ENCODE peak calls at places on chromosomes 13 and 19, in ten cellular contexts. M is mesothelial cell of epicardium; X is effector memory CD8-positive, alpha-beta T cell; P is HFFc6; B is GM12865; I is PC-9; A is activated CD4-positive, alpha-beta T cell treated with anti-CD3 and anti-CD28 coated beads for 36 hours; Z is MG63; S is stimulated activated CD4-positive, alpha-beta T cell treated with anti-CD3 and anti-CD28 coated beads, Interleukin-1b, Interleukin-23, amount 100 ng/mL, for 4 hours; Y is T-helper 17 cell. L is an unnamed sample.

GRCh38 chr19:3440082-3440481 is 40.2 kb downstream of the SMIM24 start:
- DNase-seq in P (no peak), Z (peak; percentile 34), Y (peak; percentile 30), A (peak; percentile 78), X (peak; percentile 62), M (no peak), I (no peak), S (peak; percentile 45), B (peak; percentile 68), L (peak; percentile 30)

GRCh38 chr13:48750588-48751383 is 97.1 kb downstream of the CYSLTR2 start:
- DNase-seq in P (no peak), X (no peak), I (no peak), B (no peak), A (no peak), M (no peak), Y (no peak), S (no peak), Z (no peak), L (no peak)

GRCh38 chr19:16048583-16048982 is 27.7 kb upstream of the TPM4 start:
- DNase-seq in M (no peak), I (peak; percentile 69), B (no peak), A (no peak), S (no peak), Z (no peak), X (no peak), Y (no peak), P (no peak), L (no peak)

GRCh38 chr13:91572439-91572838 is 174.0 kb downstream of the GPC5 start:
- DNase-seq in M (no peak), I (no peak), A (no peak), P (no peak), Y (no peak), S (no peak), B (no peak), Z (no peak), X (no peak), L (no peak)

GRCh38 chr19:49881672-49882394 is 4.3 kb downstream of the TBC1D17 start:
- DNase-seq in I (no peak), M (no peak), P (no peak), B (no peak), Z (no peak), Y (no peak), S (no peak), A (no peak), X (no peak), L (no peak)

GRCh38 chr13:98022210-98022609 is 68.7 kb downstream of the IPO5 start:
- DNase-seq in I (no peak), X (no peak), S (no peak), M (no peak), B (no peak), Z (peak; percentile 68), Y (no peak), A (no peak), P (peak; percentile 76), L (peak; percentile 86)

GRCh38 chr13:101258071-101258470 is 158.2 kb downstream of the NALCN start:
- DNase-seq in Y (no peak), I (peak; percentile 98), M (no peak), S (peak; percentile 13), A (peak; percentile 83), X (no peak), Z (peak; percentile 73), B (peak; percentile 90), P (peak; percentile 87), L (peak; percentile 90)

GRCh38 chr13:81304121-81304659 is 963.3 kb upstream of the SPRY2 start:
- DNase-seq in I (no peak), A (no peak), B (no peak), Y (no peak), P (no peak), M (no peak), Z (no peak), S (no peak), X (no peak), L (no peak)

GRCh38 chr13:111659842-111660241 is 339.4 kb downstream of the TEX29 start:
- DNase-seq in M (no peak), P (no peak), Z (peak; percentile 15), A (no peak), I (no peak), X (no peak), B (no peak), Y (no peak), S (no peak), L (no peak)

GRCh38 chr13:66835040-66835628 is 395.0 kb downstream of the PCDH9 start:
- DNase-seq in Y (no peak), P (no peak), X (no peak), I (no peak), S (no peak), Z (peak; percentile 13), A (no peak), B (no peak), M (peak; percentile 71), L (no peak)